ENCODE peak calls at places on chromosomes 7 and 10, in nine cellular contexts. G, J, M, B, D, H, V, R and F are unnamed samples.

GRCh38 chr7:18378989-18379605 is 116.5 kb upstream of the HDAC9 start:
- DNase-seq in G (no peak), J (no peak), M (no peak), B (no peak), D (no peak), H (no peak), V (no peak), R (no peak), F (no peak)

GRCh38 chr10:62166331-62167154 is 102.1 kb downstream of the RTKN2 start:
- DNase-seq in G (peak; percentile 69), J (no peak), M (no peak), B (peak; percentile 40), D (no peak), H (no peak), V (no peak), R (no peak), F (peak; percentile 61)

GRCh38 chr7:47968852-47969774 is 10.3 kb downstream of the HUS1 start:
- DNase-seq in G (no peak), J (peak; percentile 69), M (peak; percentile 61), B (peak; percentile 25), D (no peak), H (peak; percentile 28), V (peak; percentile 34), R (no peak), F (peak; percentile 48)

GRCh38 chr10:19801369-19801768 is 14.9 kb upstream of the PLXDC2 start:
- DNase-seq in G (no peak), J (no peak), M (no peak), B (no peak), D (no peak), H (no peak), V (no peak), R (no peak), F (no peak)

GRCh38 chr7:110921478-110922210 is 169.3 kb upstream of the LRRN3 start:
- DNase-seq in G (no peak), J (no peak), M (no peak), B (no peak), D (no peak), H (no peak), V (no peak), R (no peak), F (no peak)

GRCh38 chr7:155062431-155062830 is 7.7 kb upstream of the HTR5A start:
- DNase-seq in G (no peak), J (no peak), M (no peak), B (no peak), D (no peak), H (no peak), V (no peak), R (no peak), F (no peak)

GRCh38 chr10:82811621-82812020 is 936.6 kb downstream of the NRG3 start:
- DNase-seq in G (no peak), J (no peak), M (no peak), B (no peak), D (no peak), H (no peak), V (no peak), R (no peak), F (no peak)

GRCh38 chr10:132020456-132020855 is 38.7 kb upstream of the BNIP3 start:
- DNase-seq in G (no peak), J (no peak), M (no peak), B (no peak), D (no peak), H (no peak), V (no peak), R (no peak), F (no peak)

GRCh38 chr10:30070001-30070759 is 10.8 kb upstream of the JCAD start:
- DNase-seq in G (no peak), J (no peak), M (peak; percentile 37), B (no peak), D (no peak), H (no peak), V (no peak), R (no peak), F (no peak)

GRCh38 chr10:10787586-10787985 is 230.1 kb upstream of the CELF2 start:
- DNase-seq in G (no peak), J (no peak), M (no peak), B (no peak), D (no peak), H (no peak), V (no peak), R (no peak), F (no peak)

DNA sequence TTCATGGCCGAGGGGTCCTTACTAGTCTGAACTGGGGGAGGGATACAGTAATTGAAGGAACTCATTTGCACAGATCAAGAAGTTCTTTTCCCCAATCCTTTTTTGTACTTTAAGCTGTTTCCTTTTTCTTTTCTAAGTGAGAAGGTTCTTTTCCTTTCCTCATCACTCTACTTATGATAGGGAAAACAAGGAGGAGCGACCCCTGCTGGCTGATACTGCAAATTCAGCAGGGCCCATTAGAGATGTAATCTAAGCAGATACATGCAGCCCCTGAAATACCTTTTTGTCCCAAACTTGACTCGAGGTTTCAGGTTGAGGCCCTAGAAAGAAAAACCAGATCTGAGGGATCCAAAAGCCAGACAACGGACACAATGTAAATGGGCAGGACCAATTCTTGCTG is 305.5 kb downstream of the DNAJB9 start:
- DNase-seq in G (no peak), J (peak; percentile 41), M (no peak), B (no peak), D (no peak), H (no peak), V (no peak), R (no peak), F (no peak)
- H3K4me3 ChIP-seq in G (no peak overlapping the region), J (no peak overlapping the region), M (no peak overlapping the region), B (no peak overlapping the region), D (no peak overlapping the region), H (no peak overlapping the region), V (no peak overlapping the region), R (no peak overlapping the region), F (no peak overlapping the region)

DNA sequence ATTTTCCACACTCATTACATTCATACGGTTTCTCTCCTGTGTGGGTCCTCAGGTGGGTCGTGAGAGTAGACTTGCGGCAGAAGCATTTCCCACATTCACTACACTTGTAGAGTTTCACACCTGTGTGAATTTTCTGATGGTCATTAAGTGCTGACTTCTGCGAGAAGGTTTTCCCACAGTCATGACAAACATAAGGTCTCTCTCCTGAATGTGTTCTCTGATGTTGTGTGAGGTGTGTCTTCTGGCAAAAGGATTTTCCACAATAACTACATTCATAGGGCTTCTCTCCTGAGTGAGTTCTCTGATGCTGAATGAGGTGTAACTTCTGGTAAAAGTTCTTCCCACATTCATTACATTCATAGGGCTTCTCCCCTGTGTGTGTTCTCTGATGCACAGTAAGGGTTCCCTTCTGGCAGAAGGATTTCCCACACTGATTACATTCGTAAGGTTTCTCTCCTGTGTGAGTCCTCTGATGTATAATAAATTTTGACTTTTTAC is 15.1 kb downstream of the ZNF12 start:
- DNase-seq in G (no peak), J (no peak), M (no peak), B (no peak), D (no peak), H (no peak), V (no peak), R (no peak), F (no peak)
- H3K9me3 ChIP-seq in G (peaks cover 96% of the 10 kb centered on the region), J (peaks cover 88% of the 10 kb centered on the region), M (peaks cover 26% of the 10 kb centered on the region), B (peaks cover 13% of the 10 kb centered on the region), D (peaks cover 99% of the 10 kb centered on the region), H (no peaks in the 10 kb centered on the region), V (peaks cover 98% of the 10 kb centered on the region), R (peaks cover 89% of the 10 kb centered on the region), F (peaks cover 93% of the 10 kb centered on the region)

DNA sequence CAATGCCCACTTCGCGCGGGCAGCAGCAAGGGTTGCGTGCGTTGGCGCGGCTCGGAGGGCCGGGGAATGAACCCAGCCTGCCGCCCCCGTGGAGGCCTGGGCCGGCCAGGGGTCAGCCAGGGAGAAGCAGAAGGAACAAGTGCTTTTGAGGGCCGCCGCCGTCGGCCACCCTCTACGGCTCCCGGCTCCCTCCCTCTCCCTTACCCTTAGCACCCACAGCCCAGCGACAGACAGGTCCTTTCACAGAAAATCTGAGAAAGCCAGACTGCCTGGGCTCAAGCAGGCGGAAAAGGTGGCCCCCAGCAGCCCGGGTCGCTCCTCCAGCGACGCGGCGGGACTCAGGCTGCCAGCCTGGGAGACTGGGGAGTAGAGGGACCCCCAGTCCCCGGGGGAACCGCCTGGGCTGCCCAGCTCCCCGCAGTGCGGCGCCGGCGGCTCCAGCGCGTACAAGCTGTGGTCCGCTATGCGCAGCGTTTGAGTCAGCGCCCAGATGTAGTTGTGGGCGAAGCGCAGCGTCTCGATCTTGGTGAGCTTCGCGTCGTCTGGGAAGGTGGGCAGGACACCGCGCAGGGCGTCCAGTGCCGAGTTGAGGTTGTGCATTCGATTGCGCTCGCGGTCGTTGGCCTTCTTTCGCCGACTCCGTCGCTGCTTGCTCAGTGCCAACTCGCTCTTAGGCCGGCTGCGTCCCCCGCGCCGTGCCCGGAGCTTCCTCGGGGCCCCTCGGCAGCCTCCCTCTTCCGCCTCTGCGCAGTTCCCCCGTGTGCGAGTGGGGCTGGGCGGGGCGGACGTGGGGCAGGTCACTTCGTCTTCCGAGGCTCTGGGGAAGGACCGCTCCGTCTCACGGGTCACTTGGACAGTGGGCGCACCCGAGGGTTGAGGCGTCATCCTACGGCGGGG is 815 bp downstream of the NEUROG3 start:
- DNase-seq in G (no peak), J (no peak), M (no peak), B (no peak), D (no peak), H (no peak), V (no peak), R (no peak), F (peak; percentile 17)
- H3K27me3 ChIP-seq in G (peaks cover 100% of the 10 kb centered on the region), J (peaks cover 93% of the 10 kb centered on the region), M (peaks cover 82% of the 10 kb centered on the region), B (no peaks in the 10 kb centered on the region), D (peaks cover 90% of the 10 kb centered on the region), H (peaks cover 64% of the 10 kb centered on the region), V (peaks cover 37% of the 10 kb centered on the region), R (peaks cover 98% of the 10 kb centered on the region), F (peaks cover 96% of the 10 kb centered on the region)

GRCh38 chr7:38002689-38003088 is 82.2 kb downstream of the EPDR1 start:
- DNase-seq in G (no peak), J (no peak), M (no peak), B (no peak), D (no peak), H (no peak), V (no peak), R (no peak), F (no peak)

GRCh38 chr7:38000272-38000671 is 79.8 kb downstream of the EPDR1 start:
- DNase-seq in G (no peak), J (no peak), M (no peak), B (no peak), D (no peak), H (no peak), V (no peak), R (no peak), F (no peak)

DNA sequence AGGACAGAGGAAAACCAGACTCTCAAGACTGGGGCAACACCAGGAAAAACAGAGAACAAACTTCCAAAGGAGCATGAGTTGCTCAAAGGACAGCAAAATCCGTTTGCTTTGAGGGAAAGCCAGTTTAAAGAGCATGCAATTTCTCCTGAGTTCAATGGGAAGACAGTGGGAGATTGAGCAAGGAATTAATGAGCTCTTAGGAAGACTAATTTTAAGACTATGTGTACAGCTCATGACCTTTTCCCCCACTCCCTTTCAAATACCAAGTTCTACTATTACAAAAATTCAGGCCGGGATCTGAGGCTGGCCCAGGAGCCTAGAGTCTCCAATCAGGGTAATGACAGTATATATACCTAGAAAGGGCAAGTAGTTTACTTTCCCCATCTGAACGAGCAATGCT is 79.2 kb downstream of the EPDR1 start:
- DNase-seq in G (no peak), J (no peak), M (no peak), B (no peak), D (no peak), H (no peak), V (no peak), R (no peak), F (no peak)
- H3K4me3 ChIP-seq in G (no peak overlapping the region), J (no peak overlapping the region), M (no peak overlapping the region), B (no peak overlapping the region), D (no peak overlapping the region), H (no peak overlapping the region), V (no peak overlapping the region), R (no peak overlapping the region), F (no peak overlapping the region)

GRCh38 chr7:138550337-138550736 is 90.3 kb downstream of the TRIM24 start:
- DNase-seq in G (no peak), J (no peak), M (no peak), B (no peak), D (no peak), H (no peak), V (no peak), R (no peak), F (no peak)
- H3K9me3 ChIP-seq in G (peaks cover 5% of the 10 kb centered on the region), J (no peaks in the 10 kb centered on the region), M (no peaks in the 10 kb centered on the region), B (no peaks in the 10 kb centered on the region), D (peaks cover 18% of the 10 kb centered on the region), H (no peaks in the 10 kb centered on the region), V (peaks cover 4% of the 10 kb centered on the region), R (no peaks in the 10 kb centered on the region), F (no peaks in the 10 kb centered on the region)